ENCODE peak calls at places on chromosome 10, in eight cellular contexts. One of them, this sample, is unnamed.

GRCh38 chr10:133307776-133308430 is 769 bp downstream of the TUBGCP2 start:
- DNase-seq in neural progenitor cell: peak
- DNase-seq in heart left ventricle: no peak
- DNase-seq in OCI-LY7: peak
- DNase-seq in foreskin fibroblast: peak
- DNase-seq in A549: peak
- DNase-seq in BJ: no peak
- DNase-seq in GM23338: peak
- DNase-seq in this sample: no peak

GRCh38 chr10:91883549-91884542 is 25.4 kb downstream of the FGFBP3 start:
- DNase-seq in OCI-LY7: no peak
- DNase-seq in BJ: no peak
- DNase-seq in GM23338: peak
- DNase-seq in heart left ventricle: peak
- DNase-seq in A549: no peak
- DNase-seq in foreskin fibroblast: peak
- DNase-seq in neural progenitor cell: peak
- DNase-seq in this sample: peak

GRCh38 chr10:99536400-99537254 is 3.9 kb downstream of the NKX2-3 start:
- DNase-seq in A549: no peak
- DNase-seq in foreskin fibroblast: no peak
- DNase-seq in OCI-LY7: no peak
- DNase-seq in heart left ventricle: no peak
- DNase-seq in BJ: no peak
- DNase-seq in neural progenitor cell: peak
- DNase-seq in GM23338: peak
- DNase-seq in this sample: no peak

GRCh38 chr10:3570855-3571266 is 214.1 kb downstream of the KLF6 start:
- DNase-seq in neural progenitor cell: peak
- DNase-seq in foreskin fibroblast: peak
- DNase-seq in OCI-LY7: no peak
- DNase-seq in heart left ventricle: no peak
- DNase-seq in A549: no peak
- DNase-seq in BJ: no peak
- DNase-seq in GM23338: no peak
- DNase-seq in this sample: no peak

GRCh38 chr10:15237351-15237750 is 68.9 kb upstream of the NMT2 start:
- DNase-seq in OCI-LY7: no peak
- DNase-seq in foreskin fibroblast: peak
- DNase-seq in A549: peak
- DNase-seq in BJ: no peak
- DNase-seq in GM23338: peak
- DNase-seq in neural progenitor cell: no peak
- DNase-seq in heart left ventricle: no peak
- DNase-seq in this sample: no peak

GRCh38 chr10:27884185-27884630 is 114.7 kb downstream of the ODAD2 start:
- DNase-seq in GM23338: no peak
- DNase-seq in foreskin fibroblast: no peak
- DNase-seq in heart left ventricle: no peak
- DNase-seq in BJ: no peak
- DNase-seq in OCI-LY7: no peak
- DNase-seq in neural progenitor cell: no peak
- DNase-seq in A549: no peak
- DNase-seq in this sample: no peak

GRCh38 chr10:100775866-100776265 is 30.5 kb downstream of the PAX2 start:
- DNase-seq in A549: no peak
- DNase-seq in OCI-LY7: no peak
- DNase-seq in BJ: no peak
- DNase-seq in neural progenitor cell: no peak
- DNase-seq in GM23338: no peak
- DNase-seq in foreskin fibroblast: no peak
- DNase-seq in heart left ventricle: no peak
- DNase-seq in this sample: no peak

GRCh38 chr10:21078410-21079329 is 181.6 kb upstream of the NEBL start:
- DNase-seq in foreskin fibroblast: peak
- DNase-seq in OCI-LY7: peak
- DNase-seq in GM23338: peak
- DNase-seq in heart left ventricle: peak
- DNase-seq in BJ: no peak
- DNase-seq in neural progenitor cell: peak
- DNase-seq in A549: peak
- DNase-seq in this sample: no peak

GRCh38 chr10:48780341-48780740 is 95.7 kb downstream of the WDFY4 start:
- DNase-seq in BJ: no peak
- DNase-seq in heart left ventricle: no peak
- DNase-seq in foreskin fibroblast: no peak
- DNase-seq in OCI-LY7: no peak
- DNase-seq in neural progenitor cell: no peak
- DNase-seq in GM23338: no peak
- DNase-seq in A549: no peak
- DNase-seq in this sample: no peak

GRCh38 chr10:8187171-8187666 is 132.7 kb downstream of the GATA3 start:
- DNase-seq in foreskin fibroblast: no peak
- DNase-seq in GM23338: no peak
- DNase-seq in BJ: no peak
- DNase-seq in heart left ventricle: no peak
- DNase-seq in OCI-LY7: no peak
- DNase-seq in neural progenitor cell: no peak
- DNase-seq in A549: no peak
- DNase-seq in this sample: no peak

GRCh38 chr10:73263948-73264347 is 11.5 kb upstream of the MRPS16 start:
- DNase-seq in OCI-LY7: peak
- DNase-seq in foreskin fibroblast: no peak
- DNase-seq in A549: peak
- DNase-seq in heart left ventricle: no peak
- DNase-seq in GM23338: peak
- DNase-seq in BJ: no peak
- DNase-seq in neural progenitor cell: no peak
- DNase-seq in this sample: no peak

GRCh38 chr10:73634397-73634796 is 6.9 kb downstream of the MYOZ1 start:
- DNase-seq in foreskin fibroblast: no peak
- DNase-seq in neural progenitor cell: no peak
- DNase-seq in GM23338: no peak
- DNase-seq in BJ: no peak
- DNase-seq in A549: no peak
- DNase-seq in heart left ventricle: no peak
- DNase-seq in OCI-LY7: no peak
- DNase-seq in this sample: no peak

GRCh38 chr10:92238586-92239098 is 52.2 kb downstream of the CPEB3 start:
- DNase-seq in GM23338: peak
- DNase-seq in OCI-LY7: no peak
- DNase-seq in foreskin fibroblast: peak
- DNase-seq in BJ: peak
- DNase-seq in heart left ventricle: no peak
- DNase-seq in A549: no peak
- DNase-seq in neural progenitor cell: no peak
- DNase-seq in this sample: no peak

GRCh38 chr10:88273567-88273966 is 309.6 kb downstream of the RNLS start:
- DNase-seq in heart left ventricle: no peak
- DNase-seq in neural progenitor cell: no peak
- DNase-seq in foreskin fibroblast: no peak
- DNase-seq in OCI-LY7: no peak
- DNase-seq in A549: no peak
- DNase-seq in BJ: no peak
- DNase-seq in GM23338: no peak
- DNase-seq in this sample: no peak

GRCh38 chr10:116627386-116627933 is 6.7 kb downstream of the PNLIPRP2 start:
- DNase-seq in foreskin fibroblast: no peak
- DNase-seq in A549: peak
- DNase-seq in heart left ventricle: no peak
- DNase-seq in OCI-LY7: no peak
- DNase-seq in BJ: no peak
- DNase-seq in GM23338: peak
- DNase-seq in neural progenitor cell: peak
- DNase-seq in this sample: no peak
- TF ChIP-seq CTCF in foreskin fibroblast: peak
- TF ChIP-seq CTCF in A549: peak
- TF ChIP-seq CTCF in heart left ventricle: peak
- TF ChIP-seq CTCF in OCI-LY7: no peak
- TF ChIP-seq CTCF in BJ: peak
- TF ChIP-seq CTCF in GM23338: peak
- TF ChIP-seq CTCF in neural progenitor cell: peak
- TF ChIP-seq CTCF in this sample: peak

DNA sequence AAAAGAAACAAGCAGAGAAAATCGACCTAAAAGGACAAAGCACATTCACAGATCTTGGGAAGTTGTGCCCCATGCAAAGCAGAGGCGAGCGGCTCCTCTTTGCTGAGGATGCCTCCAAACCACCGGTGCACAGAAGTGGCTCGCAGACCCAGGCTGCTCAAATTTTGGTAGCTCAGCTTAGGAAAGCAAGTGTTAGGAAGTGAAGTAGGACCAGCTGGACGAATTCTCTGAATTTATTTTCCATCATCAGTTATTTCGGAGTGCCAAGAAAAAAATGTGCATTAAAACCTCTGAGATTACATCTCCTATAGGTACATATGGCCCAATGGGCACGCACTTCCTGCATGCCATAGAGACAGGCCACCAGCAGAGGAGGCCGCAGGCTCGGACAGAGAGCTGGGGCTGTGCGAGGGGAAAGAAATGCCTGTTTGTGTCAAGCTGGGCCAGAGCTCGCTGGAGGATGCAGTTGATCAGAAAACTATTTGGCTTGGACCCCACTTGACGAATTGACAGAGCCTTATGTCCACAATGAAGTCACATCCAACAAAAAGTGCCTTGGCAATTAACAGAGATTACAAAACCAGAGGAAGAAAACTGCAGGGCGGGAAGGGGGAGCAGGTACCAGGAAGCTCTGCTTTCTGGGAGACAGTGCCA is 122.3 kb upstream of the LYZL2 start:
- DNase-seq in foreskin fibroblast: peak
- DNase-seq in OCI-LY7: peak
- DNase-seq in neural progenitor cell: peak
- DNase-seq in BJ: no peak
- DNase-seq in heart left ventricle: peak
- DNase-seq in A549: peak
- DNase-seq in GM23338: peak
- DNase-seq in this sample: no peak
- H3K4me3 ChIP-seq in foreskin fibroblast: no peak
- H3K4me3 ChIP-seq in OCI-LY7: no peak
- H3K4me3 ChIP-seq in neural progenitor cell: no peak
- H3K4me3 ChIP-seq in BJ: no peak
- H3K4me3 ChIP-seq in heart left ventricle: no peak
- H3K4me3 ChIP-seq in A549: no peak
- H3K4me3 ChIP-seq in GM23338: no peak
- H3K4me3 ChIP-seq in this sample: no peak

DNA sequence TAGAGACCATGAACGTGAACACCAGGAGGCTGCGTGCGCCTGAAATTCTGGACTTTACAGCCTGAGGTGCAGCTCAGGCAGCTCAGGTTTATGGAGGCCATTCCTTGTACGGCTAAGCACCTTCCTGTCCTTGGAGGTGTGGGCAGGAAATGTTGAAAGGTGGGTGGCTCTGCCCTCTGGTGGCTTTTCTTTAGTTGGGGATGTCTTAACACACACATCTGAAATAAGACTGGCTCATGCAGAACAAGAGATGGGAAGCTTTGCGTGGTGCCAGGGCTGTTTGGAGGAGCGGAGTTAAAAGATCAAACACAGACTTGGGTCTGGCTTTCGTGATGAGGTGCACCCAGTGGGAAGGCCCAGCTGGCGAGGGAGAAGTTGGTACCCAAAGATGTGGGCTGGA is 64.1 kb downstream of the DOCK1 start:
- DNase-seq in A549: peak
- DNase-seq in neural progenitor cell: peak
- DNase-seq in heart left ventricle: no peak
- DNase-seq in BJ: no peak
- DNase-seq in OCI-LY7: no peak
- DNase-seq in GM23338: peak
- DNase-seq in foreskin fibroblast: no peak
- DNase-seq in this sample: no peak
- TF ChIP-seq CTCF in A549: peak
- TF ChIP-seq CTCF in neural progenitor cell: peak
- TF ChIP-seq CTCF in heart left ventricle: no peak
- TF ChIP-seq CTCF in BJ: no peak
- TF ChIP-seq CTCF in OCI-LY7: no peak
- TF ChIP-seq CTCF in GM23338: peak
- TF ChIP-seq CTCF in foreskin fibroblast: peak
- TF ChIP-seq CTCF in this sample: no peak

GRCh38 chr10:69408318-69409175 is 8.2 kb downstream of the TACR2 start:
- DNase-seq in OCI-LY7: peak
- DNase-seq in A549: peak
- DNase-seq in heart left ventricle: peak
- DNase-seq in GM23338: peak
- DNase-seq in foreskin fibroblast: peak
- DNase-seq in neural progenitor cell: peak
- DNase-seq in BJ: peak
- DNase-seq in this sample: peak
- H3K4me3 ChIP-seq in OCI-LY7: no peak
- H3K4me3 ChIP-seq in A549: peak
- H3K4me3 ChIP-seq in heart left ventricle: peak
- H3K4me3 ChIP-seq in GM23338: peak
- H3K4me3 ChIP-seq in foreskin fibroblast: peak
- H3K4me3 ChIP-seq in neural progenitor cell: peak
- H3K4me3 ChIP-seq in BJ: peak
- H3K4me3 ChIP-seq in this sample: peak

DNA sequence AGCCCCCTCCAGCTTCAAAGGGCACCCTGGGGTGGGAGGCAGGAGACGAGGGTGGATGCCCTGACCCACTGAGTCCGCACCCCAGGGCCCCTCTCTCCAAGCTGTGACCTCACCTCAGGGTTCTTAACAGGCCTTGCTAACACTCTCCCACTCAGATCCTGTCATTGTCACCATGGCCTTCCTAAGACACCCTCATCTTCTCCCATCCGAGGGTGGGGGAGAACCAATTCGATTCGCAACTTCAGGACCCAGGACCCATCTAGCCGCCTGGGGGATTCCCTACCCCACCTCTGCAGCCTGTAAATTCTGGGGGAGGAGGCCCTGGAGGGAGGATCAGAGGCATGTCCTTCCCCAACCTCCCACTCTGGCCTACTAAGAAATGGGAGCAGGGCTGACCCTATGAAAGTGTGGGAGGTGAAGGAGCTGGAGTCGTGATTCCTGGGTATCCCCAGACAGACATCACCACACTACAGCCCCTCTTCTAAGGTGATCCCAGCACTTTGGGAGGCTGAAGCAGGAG is 17.4 kb downstream of the TRIM8 start:
- DNase-seq in foreskin fibroblast: no peak
- DNase-seq in BJ: no peak
- DNase-seq in OCI-LY7: no peak
- DNase-seq in neural progenitor cell: no peak
- DNase-seq in GM23338: no peak
- DNase-seq in heart left ventricle: no peak
- DNase-seq in A549: no peak
- DNase-seq in this sample: no peak
- TF ChIP-seq CTCF in foreskin fibroblast: no peak
- TF ChIP-seq CTCF in BJ: no peak
- TF ChIP-seq CTCF in OCI-LY7: no peak
- TF ChIP-seq CTCF in neural progenitor cell: no peak
- TF ChIP-seq CTCF in GM23338: no peak
- TF ChIP-seq CTCF in heart left ventricle: no peak
- TF ChIP-seq CTCF in A549: no peak
- TF ChIP-seq CTCF in this sample: no peak

GRCh38 chr10:6278519-6279120 is 75.9 kb downstream of the PFKFB3 start:
- DNase-seq in heart left ventricle: no peak
- DNase-seq in neural progenitor cell: no peak
- DNase-seq in A549: no peak
- DNase-seq in GM23338: no peak
- DNase-seq in BJ: no peak
- DNase-seq in OCI-LY7: no peak
- DNase-seq in foreskin fibroblast: no peak
- DNase-seq in this sample: no peak
- H3K4me3 ChIP-seq in heart left ventricle: no peak
- H3K4me3 ChIP-seq in neural progenitor cell: no peak
- H3K4me3 ChIP-seq in A549: no peak
- H3K4me3 ChIP-seq in GM23338: no peak
- H3K4me3 ChIP-seq in BJ: no peak
- H3K4me3 ChIP-seq in OCI-LY7: no peak
- H3K4me3 ChIP-seq in foreskin fibroblast: no peak
- H3K4me3 ChIP-seq in this sample: no peak